ENCODE peak calls at places on chromosome 5, in seven cellular contexts. I is trophoblast cell, G is neuronal stem cell, T is mesendoderm, W is IMR-90, N is mesenchymal stem cell, J is H1. V is an unnamed sample.

GRCh38 chr5:164893071-164893470 is 1387.7 kb downstream of the MAT2B start:
- DNase-seq in G (no peak), W (no peak), N (no peak), T (peak; percentile 31), J (no peak), I (no peak), V (no peak)

GRCh38 chr5:120765189-120765588 is 301.1 kb downstream of the PRR16 start:
- DNase-seq in N (peak; percentile 83), J (no peak), W (peak; percentile 39), G (no peak), I (no peak), T (no peak), V (no peak)

GRCh38 chr5:172777381-172778222 is 6.6 kb upstream of the DUSP1 start:
- DNase-seq in T (peak; percentile 70), W (peak; percentile 85), N (peak; percentile 92), G (no peak), J (no peak), I (peak; percentile 52), V (no peak)

GRCh38 chr5:145937432-145938250 is 1.3 kb downstream of the SH3RF2 start:
- DNase-seq in G (no peak), J (peak; percentile 51), N (peak; percentile 34), I (peak; percentile 47), W (peak; percentile 51), T (peak; percentile 85), V (peak; percentile 56)

GRCh38 chr5:81194633-81195333 is 38.3 kb upstream of the CKMT2 start:
- DNase-seq in T (peak; percentile 86), W (peak; percentile 70), N (peak; percentile 82), I (peak; percentile 93), G (peak; percentile 71), J (peak; percentile 96), V (peak; percentile 86)

GRCh38 chr5:125408582-125409069 is 662.2 kb upstream of the ZNF608 start:
- DNase-seq in G (no peak), N (peak; percentile 80), I (peak; percentile 10), J (no peak), T (no peak), W (peak; percentile 88), V (no peak)

GRCh38 chr5:90477073-90477472 is 2.4 kb downstream of the POLR3G start:
- DNase-seq in T (peak; percentile 87), W (no peak), I (no peak), N (peak; percentile 21), G (no peak), J (peak; percentile 64), V (peak; percentile 85)

GRCh38 chr5:125032286-125032685 is 285.8 kb upstream of the ZNF608 start:
- DNase-seq in T (peak; percentile 17), N (peak; percentile 83), I (no peak), W (peak; percentile 42), G (no peak), J (no peak), V (no peak)

GRCh38 chr5:37553720-37554402 is 174.7 kb downstream of the WDR70 start:
- DNase-seq in W (peak; percentile 76), J (no peak), G (no peak), I (no peak), N (peak; percentile 46), T (no peak), V (no peak)

GRCh38 chr5:170301149-170301548 is 3.6 kb upstream of the LCP2 start:
- DNase-seq in W (no peak), T (no peak), N (no peak), J (no peak), G (no peak), I (no peak), V (no peak)

GRCh38 chr5:43609752-43610151 is 6.8 kb downstream of the NNT start:
- DNase-seq in T (no peak), J (no peak), I (peak; percentile 37), W (no peak), N (no peak), G (no peak), V (no peak)

GRCh38 chr5:75568202-75568601 is 43.1 kb upstream of the ANKDD1B start:
- DNase-seq in T (no peak), W (no peak), I (no peak), J (no peak), G (no peak), N (no peak), V (no peak)

GRCh38 chr5:35876454-35876853 is 19.8 kb downstream of the IL7R start:
- DNase-seq in G (no peak), T (no peak), J (no peak), W (peak; percentile 32), I (no peak), N (no peak), V (no peak)

GRCh38 chr5:142063878-142064331 is 44.7 kb upstream of the NDFIP1 start:
- DNase-seq in T (peak; percentile 80), N (peak; percentile 36), J (peak; percentile 72), G (peak; percentile 73), I (no peak), W (peak; percentile 61), V (peak; percentile 80)

GRCh38 chr5:14687023-14687665 is 22.6 kb downstream of the OTULIN start:
- DNase-seq in J (no peak), T (peak; percentile 66), I (peak; percentile 77), N (no peak), G (no peak), W (no peak), V (no peak)

GRCh38 chr5:147410496-147411395 is 99.1 kb downstream of the DPYSL3 start:
- DNase-seq in I (peak; percentile 73), G (no peak), J (no peak), T (no peak), W (no peak), N (no peak), V (no peak)

GRCh38 chr5:146753618-146754123 is 124.9 kb downstream of the PPP2R2B start:
- DNase-seq in I (no peak), G (no peak), W (no peak), N (no peak), J (no peak), T (no peak), V (no peak)

GRCh38 chr5:56479701-56480304 is 246.7 kb upstream of the ANKRD55 start:
- DNase-seq in I (no peak), J (no peak), T (peak; percentile 33), G (no peak), N (no peak), W (no peak), V (no peak)

GRCh38 chr5:1542755-1543154 is 19.0 kb upstream of the LPCAT1 start:
- DNase-seq in N (no peak), G (no peak), T (peak; percentile 35), W (no peak), J (no peak), I (peak; percentile 87), V (no peak)

GRCh38 chr5:66197764-66198405 is 53.8 kb downstream of the SREK1 start:
- DNase-seq in T (peak; percentile 45), N (no peak), J (no peak), G (no peak), I (no peak), W (no peak), V (no peak)

GRCh38 chr5:56088967-56089829 is 94.4 kb upstream of the IL6ST start:
- DNase-seq in N (peak; percentile 48), J (no peak), G (no peak), T (peak; percentile 92), W (peak; percentile 80), I (peak; percentile 92), V (no peak)

GRCh38 chr5:172173771-172174170 is 14.3 kb downstream of the STK10 start:
- DNase-seq in T (no peak), W (peak; percentile 65), J (no peak), N (peak; percentile 79), I (peak; percentile 77), G (no peak), V (no peak)

GRCh38 chr5:87137280-87137679 is 130.4 kb upstream of the RASA1 start:
- DNase-seq in N (no peak), J (no peak), T (no peak), W (no peak), I (no peak), G (no peak), V (no peak)
- H3K18ac ChIP-seq in N (no peak overlapping the region), J (no peak overlapping the region), T (no peak overlapping the region), W (no peak overlapping the region), I (no peak overlapping the region), G (no peak overlapping the region), V (no peak overlapping the region)

GRCh38 chr5:134130239-134130945 is 15.9 kb downstream of the TCF7 start:
- DNase-seq in W (no peak), T (no peak), J (no peak), G (no peak), I (no peak), N (no peak), V (no peak)

GRCh38 chr5:134129411-134130238 is 15.1 kb downstream of the TCF7 start:
- DNase-seq in T (no peak), N (no peak), G (no peak), J (no peak), I (no peak), W (no peak), V (no peak)

GRCh38 chr5:134127376-134127861 is 12.9 kb downstream of the TCF7 start:
- DNase-seq in J (no peak), N (peak; percentile 37), I (peak; percentile 37), T (no peak), G (no peak), W (peak; percentile 58), V (no peak)

GRCh38 chr5:134127988-134128647 is 13.6 kb downstream of the TCF7 start:
- DNase-seq in T (no peak), G (no peak), J (no peak), W (no peak), I (peak; percentile 13), N (no peak), V (no peak)

DNA sequence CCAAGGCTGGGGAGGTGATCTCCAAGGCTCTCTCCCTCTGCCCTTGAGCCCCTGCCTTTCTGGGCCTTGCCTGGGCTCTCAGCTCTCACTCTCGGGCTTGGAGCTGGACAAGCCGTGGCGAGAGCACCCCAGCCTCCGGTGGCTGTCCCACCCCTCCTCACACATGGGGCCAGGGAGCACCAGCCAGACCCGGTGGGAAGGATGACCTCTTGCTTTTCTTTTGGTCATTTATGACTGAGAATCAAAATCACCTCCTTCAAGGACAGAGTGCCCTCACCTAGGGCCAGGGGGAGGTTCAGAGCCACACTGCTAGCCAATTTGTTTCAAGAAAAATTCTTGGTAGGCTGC is 14.1 kb downstream of the TCF7 start:
- DNase-seq in J (no peak), I (peak; percentile 1), W (no peak), T (no peak), G (no peak), N (no peak), V (no peak)
- H3K18ac ChIP-seq in J (no peak overlapping the region), I (no peak overlapping the region), W (no peak overlapping the region), T (no peak overlapping the region), G (no peak overlapping the region), N (no peak overlapping the region), V (no peak overlapping the region)

GRCh38 chr5:137376127-137376526 is 123.0 kb downstream of the SPOCK1 start:
- DNase-seq in T (no peak), G (no peak), N (no peak), W (no peak), J (no peak), I (no peak), V (peak; percentile 52)

GRCh38 chr5:137385064-137385463 is 114.1 kb downstream of the SPOCK1 start:
- DNase-seq in N (no peak), G (no peak), W (no peak), T (no peak), I (peak; percentile 98), J (no peak), V (no peak)

GRCh38 chr5:137383909-137384308 is 115.2 kb downstream of the SPOCK1 start:
- DNase-seq in G (no peak), J (no peak), I (no peak), W (no peak), N (no peak), T (no peak), V (no peak)

GRCh38 chr5:137381546-137381945 is 117.6 kb downstream of the SPOCK1 start:
- DNase-seq in J (no peak), I (no peak), T (no peak), W (no peak), N (no peak), G (no peak), V (no peak)
- H3K18ac ChIP-seq in J (no peak overlapping the region), I (no peak overlapping the region), T (no peak overlapping the region), W (no peak overlapping the region), N (no peak overlapping the region), G (no peak overlapping the region), V (no peak overlapping the region)

GRCh38 chr5:61217251-61217650 is 55.0 kb upstream of the SMIM15 start:
- DNase-seq in J (no peak), N (no peak), T (no peak), G (no peak), W (no peak), I (no peak), V (no peak)
- H3K18ac ChIP-seq in J (no peak overlapping the region), N (no peak overlapping the region), T (no peak overlapping the region), G (no peak overlapping the region), W (no peak overlapping the region), I (no peak overlapping the region), V (no peak overlapping the region)